ENCODE peak calls at places on chromosome 21, in four cellular contexts. Q, G, Y and S are unnamed samples.

GRCh38 chr21:43609501-43610340 is 49.6 kb downstream of the HSF2BP start:
- DNase-seq in Q (no peak), G (no peak), Y (peak; percentile 68), S (no peak)

GRCh38 chr21:43308511-43309283 is 118.2 kb downstream of the SIK1 start:
- DNase-seq in Q (no peak), G (no peak), Y (no peak), S (no peak)

GRCh38 chr21:28783641-28784185 is 209.0 kb downstream of the LTN1 start:
- DNase-seq in Q (no peak), G (no peak), Y (no peak), S (no peak)

GRCh38 chr21:41090981-41091380 is 77.0 kb upstream of the BACE2 start:
- DNase-seq in Q (no peak), G (no peak), Y (no peak), S (no peak)

GRCh38 chr21:27802816-27803475 is 836.1 kb upstream of the ADAMTS5 start:
- DNase-seq in Q (no peak), G (no peak), Y (no peak), S (no peak)

GRCh38 chr21:15967661-15968060 is 237.9 kb downstream of the USP25 start:
- DNase-seq in Q (no peak), G (no peak), Y (peak; percentile 53), S (no peak)

GRCh38 chr21:27062441-27062840 is 95.6 kb upstream of the ADAMTS5 start:
- DNase-seq in Q (no peak), G (no peak), Y (no peak), S (no peak)

GRCh38 chr21:35829014-35829525 is 231.3 kb downstream of the SETD4 start:
- DNase-seq in Q (no peak), G (no peak), Y (no peak), S (no peak)

GRCh38 chr21:16011719-16012118 is 281.9 kb downstream of the USP25 start:
- DNase-seq in Q (no peak), G (no peak), Y (no peak), S (no peak)

GRCh38 chr21:46621457-46622182 is 13.9 kb upstream of the PRMT2 start:
- DNase-seq in Q (no peak), G (no peak), Y (no peak), S (no peak)

GRCh38 chr21:41918561-41919358 is 35.1 kb downstream of the C2CD2 start:
- DNase-seq in Q (no peak), G (no peak), Y (no peak), S (no peak)

GRCh38 chr21:41941941-41942340 is 11.9 kb downstream of the C2CD2 start:
- DNase-seq in Q (no peak), G (no peak), Y (no peak), S (no peak)

GRCh38 chr21:44304846-44305245 is 5.0 kb downstream of the PFKL start:
- DNase-seq in Q (peak; percentile 70), G (no peak), Y (peak; percentile 48), S (no peak)

GRCh38 chr21:32742470-32742869 is 14.7 kb upstream of the SYNJ1 start:
- DNase-seq in Q (no peak), G (no peak), Y (no peak), S (no peak)

GRCh38 chr21:43793243-43793642 is 3.9 kb downstream of the RRP1 start:
- DNase-seq in Q (no peak), G (no peak), Y (no peak), S (no peak)

GRCh38 chr21:46486481-46487000 is 27.9 kb downstream of the DIP2A start:
- DNase-seq in Q (no peak), G (no peak), Y (no peak), S (no peak)

GRCh38 chr21:46151989-46152938 is 3.1 kb downstream of the FTCD start:
- DNase-seq in Q (peak; percentile 17), G (peak; percentile 13), Y (no peak), S (no peak)

GRCh38 chr21:29465528-29465927 is 166.8 kb downstream of the BACH1 start:
- DNase-seq in Q (no peak), G (no peak), Y (no peak), S (no peak)

GRCh38 chr21:14657241-14658008 is 111.3 kb upstream of the SAMSN1 start:
- DNase-seq in Q (no peak), G (no peak), Y (no peak), S (no peak)
- TF ChIP-seq CTCF in Q (no peak), G (no peak), Y (no peak), S (no peak)

GRCh38 chr21:31195334-31196015 is 148.6 kb downstream of the TIAM1 start:
- DNase-seq in Q (no peak), G (no peak), Y (no peak), S (no peak)

GRCh38 chr21:31201144-31201543 is 142.9 kb downstream of the TIAM1 start:
- DNase-seq in Q (no peak), G (no peak), Y (no peak), S (no peak)

GRCh38 chr21:31196724-31197123 is 147.3 kb downstream of the TIAM1 start:
- DNase-seq in Q (no peak), G (no peak), Y (no peak), S (no peak)

GRCh38 chr21:31201548-31201947 is 142.5 kb downstream of the TIAM1 start:
- DNase-seq in Q (no peak), G (peak; percentile 34), Y (no peak), S (no peak)

GRCh38 chr21:31198575-31198974 is 145.5 kb downstream of the TIAM1 start:
- DNase-seq in Q (no peak), G (no peak), Y (peak; percentile 49), S (no peak)
- TF ChIP-seq CTCF in Q (peak; percentile 68), G (peak; percentile 70), Y (peak; percentile 64), S (peak; percentile 71)

GRCh38 chr21:31580866-31581276 is 78.6 kb upstream of the SOD1 start:
- DNase-seq in Q (peak; percentile 79), G (peak; percentile 53), Y (peak; percentile 54), S (no peak)
- TF ChIP-seq CTCF in Q (peak; percentile 86), G (peak; percentile 68), Y (peak; percentile 79), S (peak; percentile 66)

GRCh38 chr21:19402870-19403269 is 999.3 kb upstream of the TMPRSS15 start:
- DNase-seq in Q (no peak), G (no peak), Y (no peak), S (no peak)

GRCh38 chr21:19400223-19400770 is 996.7 kb upstream of the TMPRSS15 start:
- DNase-seq in Q (no peak), G (no peak), Y (no peak), S (no peak)

DNA sequence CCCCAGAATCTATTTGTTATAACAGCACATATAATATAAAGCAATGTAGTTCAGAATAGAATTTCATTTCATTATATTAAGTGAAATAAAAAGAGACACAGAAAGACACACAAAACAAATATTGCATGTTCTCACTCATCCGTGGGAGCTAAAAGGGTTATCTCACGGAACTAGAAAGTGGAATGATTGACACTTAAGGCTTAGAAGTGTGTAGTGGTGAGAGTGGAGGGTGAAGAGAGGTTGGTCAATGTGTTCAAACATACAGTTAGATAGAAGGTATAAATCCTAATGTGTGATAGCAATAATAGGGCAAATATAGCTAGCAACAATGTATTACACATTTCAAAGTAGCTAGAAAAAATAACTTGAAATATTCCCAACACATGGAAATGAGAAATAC is 1001.7 kb upstream of the TMPRSS15 start:
- DNase-seq in Q (no peak), G (no peak), Y (no peak), S (no peak)
- TF ChIP-seq CTCF in Q (no peak), G (no peak), Y (no peak), S (no peak)